ENCODE peak calls at places on chromosome 2, in six cellular contexts. One of them, this sample, is unnamed.

GRCh38 chr2:95298471-95299111 is 1.4 kb downstream of the KCNIP3 start:
- DNase-seq in GM12878: no peak
- DNase-seq in A549: no peak
- DNase-seq in HepG2: no peak
- DNase-seq in K562: no peak
- DNase-seq in endothelial cell of umbilical vein: no peak
- DNase-seq in this sample: no peak

GRCh38 chr2:232749331-232749730 is 27.0 kb downstream of the KCNJ13 start:
- DNase-seq in GM12878: no peak
- DNase-seq in A549: no peak
- DNase-seq in HepG2: no peak
- DNase-seq in K562: no peak
- DNase-seq in endothelial cell of umbilical vein: no peak
- DNase-seq in this sample: no peak

GRCh38 chr2:173355132-173355865 is 627 bp downstream of the CDCA7 start:
- DNase-seq in GM12878: no peak
- DNase-seq in A549: peak; percentile 74
- DNase-seq in HepG2: peak; percentile 18
- DNase-seq in K562: peak; percentile 81
- DNase-seq in endothelial cell of umbilical vein: peak; percentile 77
- DNase-seq in this sample: peak; percentile 93

GRCh38 chr2:60961457-60961856 is 56.1 kb upstream of the PEX13 start:
- DNase-seq in GM12878: no peak
- DNase-seq in A549: peak; percentile 63
- DNase-seq in HepG2: no peak
- DNase-seq in K562: no peak
- DNase-seq in endothelial cell of umbilical vein: no peak
- DNase-seq in this sample: peak; percentile 68

GRCh38 chr2:186980117-186980442 is 131.1 kb upstream of the ZSWIM2 start:
- DNase-seq in GM12878: no peak
- DNase-seq in A549: no peak
- DNase-seq in HepG2: no peak
- DNase-seq in K562: no peak
- DNase-seq in endothelial cell of umbilical vein: no peak
- DNase-seq in this sample: no peak

GRCh38 chr2:39107724-39108273 is 13.1 kb downstream of the SOS1 start:
- DNase-seq in GM12878: no peak
- DNase-seq in A549: no peak
- DNase-seq in HepG2: no peak
- DNase-seq in K562: peak; percentile 38
- DNase-seq in endothelial cell of umbilical vein: no peak
- DNase-seq in this sample: no peak

GRCh38 chr2:121197369-121198091 is 87.5 kb downstream of the TFCP2L1 start:
- DNase-seq in GM12878: no peak
- DNase-seq in A549: peak; percentile 23
- DNase-seq in HepG2: no peak
- DNase-seq in K562: peak; percentile 6
- DNase-seq in endothelial cell of umbilical vein: no peak
- DNase-seq in this sample: peak; percentile 75

GRCh38 chr2:112876257-112876970 is 34.6 kb upstream of the IL37 start:
- DNase-seq in GM12878: no peak
- DNase-seq in A549: no peak
- DNase-seq in HepG2: no peak
- DNase-seq in K562: no peak
- DNase-seq in endothelial cell of umbilical vein: no peak
- DNase-seq in this sample: no peak

GRCh38 chr2:12169721-12170120 is 423.3 kb downstream of the LPIN1 start:
- DNase-seq in GM12878: no peak
- DNase-seq in A549: no peak
- DNase-seq in HepG2: no peak
- DNase-seq in K562: no peak
- DNase-seq in endothelial cell of umbilical vein: peak; percentile 76
- DNase-seq in this sample: peak; percentile 12

GRCh38 chr2:184030978-184031377 is 567.4 kb upstream of the ZNF804A start:
- DNase-seq in GM12878: no peak
- DNase-seq in A549: no peak
- DNase-seq in HepG2: no peak
- DNase-seq in K562: no peak
- DNase-seq in endothelial cell of umbilical vein: no peak
- DNase-seq in this sample: no peak

GRCh38 chr2:62787381-62787780 is 81.9 kb downstream of the EHBP1 start:
- DNase-seq in GM12878: no peak
- DNase-seq in A549: peak; percentile 50
- DNase-seq in HepG2: no peak
- DNase-seq in K562: peak; percentile 24
- DNase-seq in endothelial cell of umbilical vein: peak; percentile 69
- DNase-seq in this sample: peak; percentile 58

GRCh38 chr2:203532957-203533695 is 2.0 kb downstream of the RAPH1 start:
- DNase-seq in GM12878: no peak
- DNase-seq in A549: peak; percentile 10
- DNase-seq in HepG2: peak; percentile 51
- DNase-seq in K562: peak; percentile 2
- DNase-seq in endothelial cell of umbilical vein: peak; percentile 39
- DNase-seq in this sample: no peak

GRCh38 chr2:16011621-16011960 is 71.2 kb downstream of the MYCN start:
- DNase-seq in GM12878: no peak
- DNase-seq in A549: no peak
- DNase-seq in HepG2: no peak
- DNase-seq in K562: no peak
- DNase-seq in endothelial cell of umbilical vein: no peak
- DNase-seq in this sample: no peak

DNA sequence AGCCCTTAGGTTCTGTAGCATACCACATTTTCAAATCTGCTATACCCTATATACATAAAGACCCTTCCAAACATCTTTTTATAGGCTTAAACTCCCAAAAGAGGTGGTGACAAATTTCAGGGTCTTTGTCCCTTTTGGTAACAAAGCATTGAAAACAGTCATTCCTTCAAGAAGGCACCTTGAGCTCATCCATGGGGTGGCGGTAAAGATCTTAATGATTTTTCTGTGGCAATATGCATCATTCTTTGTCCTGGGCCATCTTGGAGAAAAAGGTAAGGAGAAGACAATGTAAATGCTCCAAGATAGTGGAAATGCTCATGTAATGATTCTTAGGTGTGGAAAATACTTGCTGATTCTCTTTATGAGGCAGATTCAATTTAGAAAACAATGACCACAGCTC is 890.5 kb downstream of the CNTNAP5 start:
- DNase-seq in GM12878: no peak
- DNase-seq in A549: no peak
- DNase-seq in HepG2: no peak
- DNase-seq in K562: no peak
- DNase-seq in endothelial cell of umbilical vein: no peak
- DNase-seq in this sample: no peak
- TF ChIP-seq MYC in GM12878: no peak
- TF ChIP-seq MYC in A549: no peak
- TF ChIP-seq MYC in HepG2: no peak
- TF ChIP-seq MYC in K562: no peak
- TF ChIP-seq MYC in endothelial cell of umbilical vein: no peak
- TF ChIP-seq MYC in this sample: no peak

DNA sequence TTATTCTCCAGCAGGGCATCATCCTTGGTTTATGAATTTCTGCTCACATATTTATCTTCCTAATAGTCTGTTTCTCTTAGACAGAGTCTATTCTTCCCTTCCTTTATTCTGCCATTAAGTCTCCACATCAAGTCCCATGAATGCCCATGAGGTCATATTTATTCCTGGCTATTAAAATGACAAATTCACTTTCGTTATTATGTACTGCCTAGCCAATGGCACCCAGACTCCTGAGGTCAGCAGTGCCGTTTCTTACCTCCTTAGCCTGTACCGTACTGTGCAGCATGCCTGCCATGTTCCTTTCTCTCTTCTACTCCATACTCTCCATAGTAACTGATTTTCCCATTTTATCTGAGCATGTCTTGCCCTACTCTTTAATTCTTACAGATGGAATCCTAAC is 82.3 kb upstream of the SPTBN1 start:
- DNase-seq in GM12878: no peak
- DNase-seq in A549: no peak
- DNase-seq in HepG2: no peak
- DNase-seq in K562: no peak
- DNase-seq in endothelial cell of umbilical vein: no peak
- DNase-seq in this sample: no peak
- TF ChIP-seq MYC in GM12878: no peak
- TF ChIP-seq MYC in A549: no peak
- TF ChIP-seq MYC in HepG2: no peak
- TF ChIP-seq MYC in K562: no peak
- TF ChIP-seq MYC in endothelial cell of umbilical vein: no peak
- TF ChIP-seq MYC in this sample: no peak

GRCh38 chr2:64604155-64604554 is 49.6 kb downstream of the SERTAD2 start:
- DNase-seq in GM12878: no peak
- DNase-seq in A549: no peak
- DNase-seq in HepG2: no peak
- DNase-seq in K562: no peak
- DNase-seq in endothelial cell of umbilical vein: no peak
- DNase-seq in this sample: no peak

GRCh38 chr2:64604929-64605550 is 48.7 kb downstream of the SERTAD2 start:
- DNase-seq in GM12878: no peak
- DNase-seq in A549: no peak
- DNase-seq in HepG2: no peak
- DNase-seq in K562: no peak
- DNase-seq in endothelial cell of umbilical vein: no peak
- DNase-seq in this sample: no peak

GRCh38 chr2:64607381-64607780 is 46.3 kb downstream of the SERTAD2 start:
- DNase-seq in GM12878: no peak
- DNase-seq in A549: no peak
- DNase-seq in HepG2: no peak
- DNase-seq in K562: no peak
- DNase-seq in endothelial cell of umbilical vein: no peak
- DNase-seq in this sample: no peak

GRCh38 chr2:64606495-64607363 is 47.0 kb downstream of the SERTAD2 start:
- DNase-seq in GM12878: peak; percentile 83
- DNase-seq in A549: peak; percentile 24
- DNase-seq in HepG2: peak; percentile 76
- DNase-seq in K562: peak; percentile 94
- DNase-seq in endothelial cell of umbilical vein: no peak
- DNase-seq in this sample: peak; percentile 83

DNA sequence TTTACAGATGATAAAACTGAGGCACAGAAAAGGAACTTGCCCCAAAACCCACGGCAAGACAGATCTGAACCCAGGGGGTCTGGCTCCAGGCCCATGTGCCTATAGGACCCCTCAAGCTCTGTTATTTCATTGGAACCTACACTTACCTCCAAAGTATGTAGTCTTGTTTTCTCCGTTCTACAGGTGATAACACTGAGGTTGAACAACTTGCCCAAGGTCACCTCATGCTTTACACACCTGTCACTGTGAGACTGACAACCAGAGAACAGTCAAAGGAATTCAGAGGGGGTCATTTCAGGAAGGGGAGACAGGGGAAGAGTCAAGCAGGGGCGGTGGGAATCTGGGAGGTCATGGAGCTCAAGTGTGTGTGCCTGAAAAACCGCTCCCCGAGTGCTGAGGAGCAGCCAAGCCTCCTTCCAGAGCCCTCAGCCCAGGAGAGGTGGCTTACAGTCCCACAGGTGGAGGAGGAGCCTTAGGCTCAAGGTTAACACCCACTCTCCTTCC is 47.7 kb downstream of the SERTAD2 start:
- DNase-seq in GM12878: no peak
- DNase-seq in A549: no peak
- DNase-seq in HepG2: no peak
- DNase-seq in K562: no peak
- DNase-seq in endothelial cell of umbilical vein: no peak
- DNase-seq in this sample: no peak
- TF ChIP-seq MYC in GM12878: no peak
- TF ChIP-seq MYC in A549: no peak
- TF ChIP-seq MYC in HepG2: no peak
- TF ChIP-seq MYC in K562: no peak
- TF ChIP-seq MYC in endothelial cell of umbilical vein: no peak
- TF ChIP-seq MYC in this sample: no peak

GRCh38 chr2:144583741-144584453 is 64.0 kb upstream of the ZEB2 start:
- DNase-seq in GM12878: no peak
- DNase-seq in A549: peak; percentile 13
- DNase-seq in HepG2: no peak
- DNase-seq in K562: peak; percentile 37
- DNase-seq in endothelial cell of umbilical vein: peak; percentile 43
- DNase-seq in this sample: no peak
- TF ChIP-seq MYC in GM12878: no peak
- TF ChIP-seq MYC in A549: no peak
- TF ChIP-seq MYC in HepG2: no peak
- TF ChIP-seq MYC in K562: no peak
- TF ChIP-seq MYC in endothelial cell of umbilical vein: no peak
- TF ChIP-seq MYC in this sample: no peak

GRCh38 chr2:180231015-180231414 is 223.9 kb upstream of the CWC22 start:
- DNase-seq in GM12878: no peak
- DNase-seq in A549: no peak
- DNase-seq in HepG2: no peak
- DNase-seq in K562: no peak
- DNase-seq in endothelial cell of umbilical vein: no peak
- DNase-seq in this sample: no peak
- TF ChIP-seq MYC in GM12878: no peak
- TF ChIP-seq MYC in A549: no peak
- TF ChIP-seq MYC in HepG2: no peak
- TF ChIP-seq MYC in K562: no peak
- TF ChIP-seq MYC in endothelial cell of umbilical vein: no peak
- TF ChIP-seq MYC in this sample: no peak

GRCh38 chr2:157559890-157560289 is 68.8 kb downstream of the ACVR1C start:
- DNase-seq in GM12878: no peak
- DNase-seq in A549: no peak
- DNase-seq in HepG2: no peak
- DNase-seq in K562: no peak
- DNase-seq in endothelial cell of umbilical vein: no peak
- DNase-seq in this sample: peak; percentile 5

DNA sequence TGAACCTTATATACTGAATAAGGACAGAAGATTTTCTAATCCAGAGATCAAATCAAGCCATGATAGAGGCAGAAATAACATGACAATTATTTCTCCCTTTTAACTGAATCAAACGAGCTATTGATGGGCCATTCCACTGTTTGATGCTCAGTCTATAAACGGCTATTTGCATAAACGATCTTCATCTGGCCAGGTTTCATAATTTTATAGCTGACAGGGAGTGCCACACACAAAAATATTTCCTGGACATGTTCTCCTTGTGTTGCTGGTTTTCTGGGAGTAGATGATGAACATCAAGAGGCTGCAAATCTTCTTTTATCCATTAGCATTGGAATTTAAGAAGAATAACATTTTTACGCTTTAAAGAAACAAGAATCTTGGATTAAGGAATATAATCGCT is 63.1 kb downstream of the ACVR1C start:
- DNase-seq in GM12878: no peak
- DNase-seq in A549: no peak
- DNase-seq in HepG2: no peak
- DNase-seq in K562: no peak
- DNase-seq in endothelial cell of umbilical vein: no peak
- DNase-seq in this sample: no peak
- TF ChIP-seq MYC in GM12878: no peak
- TF ChIP-seq MYC in A549: no peak
- TF ChIP-seq MYC in HepG2: no peak
- TF ChIP-seq MYC in K562: no peak
- TF ChIP-seq MYC in endothelial cell of umbilical vein: no peak
- TF ChIP-seq MYC in this sample: no peak

DNA sequence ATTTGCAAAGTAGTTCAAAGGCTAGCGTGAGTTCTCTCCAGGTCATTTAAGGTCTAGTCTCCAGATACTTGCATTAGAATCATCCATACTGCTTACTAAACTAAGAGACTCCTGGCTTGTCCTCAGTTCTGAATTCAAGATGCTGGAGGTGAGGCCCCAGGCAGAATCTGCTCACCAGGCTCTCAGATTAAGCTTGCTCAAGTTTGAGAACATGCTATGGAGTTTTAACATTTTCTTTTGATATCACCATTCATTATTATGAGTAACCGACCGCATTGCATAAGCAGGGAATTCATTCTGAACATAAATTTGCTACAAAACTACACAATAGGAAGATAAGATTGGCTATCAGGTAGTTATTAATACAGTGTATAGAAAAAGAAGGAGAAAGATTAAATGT is 409.7 kb upstream of the FANCL start:
- DNase-seq in GM12878: no peak
- DNase-seq in A549: no peak
- DNase-seq in HepG2: no peak
- DNase-seq in K562: no peak
- DNase-seq in endothelial cell of umbilical vein: no peak
- DNase-seq in this sample: no peak
- TF ChIP-seq MYC in GM12878: no peak
- TF ChIP-seq MYC in A549: no peak
- TF ChIP-seq MYC in HepG2: no peak
- TF ChIP-seq MYC in K562: no peak
- TF ChIP-seq MYC in endothelial cell of umbilical vein: no peak
- TF ChIP-seq MYC in this sample: no peak